ENCODE peak calls at places on chromosome 10, in six cellular contexts. Y is HL-60, L is cardiac fibroblast, A is AG04449, R is Calu3, G is A549. V is an unnamed sample.

GRCh38 chr10:52119507-52119906 is 194.6 kb upstream of the DKK1 start:
- DNase-seq in Y (no peak), L (no peak), A (no peak), R (no peak), G (no peak), V (no peak)

GRCh38 chr10:119595715-119596515 is 849 bp downstream of the TIAL1 start:
- DNase-seq in Y (peak), L (peak), A (no peak), R (peak), G (peak), V (no peak)

GRCh38 chr10:50541921-50542320 is 81.8 kb downstream of the SGMS1 start:
- DNase-seq in Y (no peak), L (no peak), A (no peak), R (no peak), G (no peak), V (no peak)

GRCh38 chr10:26437637-26438461 is at the start of gene APBB1IP:
- DNase-seq in Y (peak), L (peak), A (no peak), R (peak), G (no peak), V (no peak)

GRCh38 chr10:68502846-68503245 is 24.5 kb downstream of the SLC25A16 start:
- DNase-seq in Y (no peak), L (no peak), A (no peak), R (no peak), G (no peak), V (no peak)

GRCh38 chr10:50279489-50279888 is 28.2 kb upstream of the ASAH2 start:
- DNase-seq in Y (no peak), L (no peak), A (no peak), R (peak), G (peak), V (peak)

GRCh38 chr10:102729090-102730026 is 14.4 kb upstream of the WBP1L start:
- DNase-seq in Y (no peak), L (peak), A (no peak), R (peak), G (peak), V (peak)

GRCh38 chr10:121340176-121340850 is 257.9 kb downstream of the FGFR2 start:
- DNase-seq in Y (no peak), L (no peak), A (no peak), R (no peak), G (no peak), V (no peak)

GRCh38 chr10:78945838-78946237 is 122.9 kb upstream of the ZMIZ1 start:
- DNase-seq in Y (no peak), L (no peak), A (no peak), R (no peak), G (no peak), V (no peak)

GRCh38 chr10:72260588-72261322 is 13.0 kb upstream of the DDIT4 start:
- DNase-seq in Y (peak), L (peak), A (no peak), R (peak), G (peak), V (peak)

GRCh38 chr10:35369049-35369760 is 32.9 kb downstream of the CCNY start:
- DNase-seq in Y (peak), L (no peak), A (peak), R (no peak), G (no peak), V (no peak)

GRCh38 chr10:25758041-25758457 is 176.0 kb upstream of the MYO3A start:
- DNase-seq in Y (no peak), L (peak), A (no peak), R (peak), G (peak), V (peak)

GRCh38 chr10:29976134-29976533 is 83.3 kb downstream of the JCAD start:
- DNase-seq in Y (no peak), L (no peak), A (no peak), R (no peak), G (no peak), V (no peak)

GRCh38 chr10:77737608-77738007 is 100.0 kb upstream of the KCNMA1 start:
- DNase-seq in Y (no peak), L (peak), A (peak), R (peak), G (peak), V (no peak)

GRCh38 chr10:107264742-107265141 is 100.2 kb upstream of the SORCS1 start:
- DNase-seq in Y (no peak), L (no peak), A (no peak), R (no peak), G (no peak), V (no peak)

GRCh38 chr10:7409732-7410168 is 1.1 kb downstream of the SFMBT2 start:
- DNase-seq in Y (no peak), L (no peak), A (no peak), R (no peak), G (peak), V (no peak)

GRCh38 chr10:52858722-52859121 is 86.1 kb upstream of the MBL2 start:
- DNase-seq in Y (no peak), L (no peak), A (no peak), R (no peak), G (no peak), V (no peak)

GRCh38 chr10:98628241-98628640 is 181.5 kb upstream of the HPS1 start:
- DNase-seq in Y (no peak), L (no peak), A (no peak), R (no peak), G (no peak), V (no peak)

GRCh38 chr10:13162013-13162364 is 631 bp downstream of the MCM10 start:
- DNase-seq in Y (no peak), L (peak), A (no peak), R (peak), G (no peak), V (peak)

GRCh38 chr10:1186693-1186990 is 130.5 kb downstream of the WDR37 start:
- DNase-seq in Y (no peak), L (no peak), A (no peak), R (no peak), G (no peak), V (no peak)

GRCh38 chr10:128431083-128431482 is 304.9 kb upstream of the MKI67 start:
- DNase-seq in Y (no peak), L (no peak), A (no peak), R (no peak), G (no peak), V (no peak)

GRCh38 chr10:70539471-70539870 is 60.9 kb downstream of the PALD1 start:
- DNase-seq in Y (no peak), L (no peak), A (no peak), R (no peak), G (no peak), V (no peak)

GRCh38 chr10:70538731-70539338 is 60.3 kb downstream of the PALD1 start:
- DNase-seq in Y (no peak), L (no peak), A (no peak), R (no peak), G (no peak), V (no peak)

GRCh38 chr10:70536196-70536920 is 57.8 kb downstream of the PALD1 start:
- DNase-seq in Y (no peak), L (no peak), A (no peak), R (no peak), G (no peak), V (no peak)

GRCh38 chr10:70538195-70538520 is 59.6 kb downstream of the PALD1 start:
- DNase-seq in Y (no peak), L (no peak), A (no peak), R (no peak), G (no peak), V (no peak)

GRCh38 chr10:70537398-70538194 is 59.0 kb downstream of the PALD1 start:
- DNase-seq in Y (no peak), L (no peak), A (no peak), R (peak), G (peak), V (peak)
- TF ChIP-seq CTCF in Y (peak), L (peak), A (peak), R (peak), G (peak), V (peak)

GRCh38 chr10:86647773-86648705 is 6.3 kb upstream of the OPN4 start:
- DNase-seq in Y (no peak), L (no peak), A (no peak), R (no peak), G (no peak), V (no peak)
- TF ChIP-seq CTCF in Y (no peak), L (no peak), A (no peak), R (no peak), G (no peak), V (no peak)

DNA sequence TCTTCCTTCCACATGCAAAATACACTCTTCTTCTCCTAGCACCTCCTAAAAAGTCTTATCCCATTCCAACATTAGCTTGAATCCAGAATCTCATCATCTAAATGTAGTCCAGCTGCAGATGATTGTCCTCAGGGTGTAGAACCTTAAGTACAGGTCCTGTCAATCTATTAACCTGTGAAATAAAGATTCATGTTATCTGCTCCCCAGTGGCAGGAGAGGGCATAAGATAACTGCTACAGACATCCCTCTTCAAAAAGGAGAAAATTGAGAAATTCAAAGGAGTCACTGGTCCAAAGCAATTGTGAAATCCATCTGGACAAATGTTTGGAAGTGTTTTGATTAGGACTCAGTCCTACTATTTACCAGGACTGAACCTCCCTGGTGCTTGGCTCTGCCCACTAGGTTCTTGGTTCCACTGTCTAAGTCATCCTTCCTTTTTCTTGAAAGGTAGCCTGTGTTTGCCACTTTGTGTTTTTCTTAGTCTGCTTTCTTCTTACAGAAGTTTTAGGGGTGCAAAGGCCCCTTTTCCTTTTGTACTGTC is 96.2 kb downstream of the ADD3 start:
- DNase-seq in Y (peak), L (no peak), A (no peak), R (no peak), G (no peak), V (no peak)
- TF ChIP-seq CTCF in Y (no peak), L (no peak), A (no peak), R (no peak), G (no peak), V (no peak)

GRCh38 chr10:17412323-17412722 is 42.1 kb downstream of the ST8SIA6 start:
- DNase-seq in Y (no peak), L (no peak), A (no peak), R (peak), G (peak), V (peak)
- TF ChIP-seq CTCF in Y (no peak), L (no peak), A (no peak), R (no peak), G (no peak), V (peak)